ENCODE peak calls at places on chromosomes 13 and 19, in four cellular contexts. One of them, this sample, is unnamed. For H3K27me3, the result is how much of the 10 kb centered on the place peaks cover.

GRCh38 chr19:20664917-20665781 is 3.8 kb upstream of the ZNF626 start:
- DNase-seq in gastrocnemius medialis: no peak
- DNase-seq in aorta: peak
- DNase-seq in CD8-positive, alpha-beta memory T cell: no peak
- DNase-seq in this sample: no peak

GRCh38 chr19:367963-368623 is 23.5 kb upstream of the MIER2 start:
- DNase-seq in gastrocnemius medialis: no peak
- DNase-seq in aorta: peak
- DNase-seq in CD8-positive, alpha-beta memory T cell: no peak
- DNase-seq in this sample: no peak

GRCh38 chr13:111512707-111513106 is 192.3 kb downstream of the TEX29 start:
- DNase-seq in gastrocnemius medialis: no peak
- DNase-seq in aorta: no peak
- DNase-seq in CD8-positive, alpha-beta memory T cell: no peak
- DNase-seq in this sample: no peak

GRCh38 chr13:75549262-75550158 is at the start of gene UCHL3:
- DNase-seq in gastrocnemius medialis: peak
- DNase-seq in aorta: peak
- DNase-seq in CD8-positive, alpha-beta memory T cell: peak
- DNase-seq in this sample: peak

GRCh38 chr19:5642204-5642603 is 19.3 kb downstream of the SAFB start:
- DNase-seq in gastrocnemius medialis: no peak
- DNase-seq in aorta: no peak
- DNase-seq in CD8-positive, alpha-beta memory T cell: no peak
- DNase-seq in this sample: no peak

GRCh38 chr19:33797821-33798633 is 1.4 kb downstream of the KCTD15 start:
- DNase-seq in gastrocnemius medialis: no peak
- DNase-seq in aorta: peak
- DNase-seq in CD8-positive, alpha-beta memory T cell: no peak
- DNase-seq in this sample: no peak

GRCh38 chr19:12194827-12195500 is 32.1 kb downstream of the ZNF136 start:
- DNase-seq in gastrocnemius medialis: peak
- DNase-seq in aorta: peak
- DNase-seq in CD8-positive, alpha-beta memory T cell: peak
- DNase-seq in this sample: peak

GRCh38 chr13:60230593-60230992 is 66.9 kb upstream of the DIAPH3 start:
- DNase-seq in gastrocnemius medialis: no peak
- DNase-seq in aorta: no peak
- DNase-seq in CD8-positive, alpha-beta memory T cell: no peak
- DNase-seq in this sample: no peak

GRCh38 chr13:93388701-93389100 is 162.1 kb downstream of the GPC6 start:
- DNase-seq in gastrocnemius medialis: no peak
- DNase-seq in aorta: no peak
- DNase-seq in CD8-positive, alpha-beta memory T cell: no peak
- DNase-seq in this sample: peak

GRCh38 chr19:42374826-42375376 is 15.2 kb downstream of the CNFN start:
- DNase-seq in gastrocnemius medialis: no peak
- DNase-seq in aorta: no peak
- DNase-seq in CD8-positive, alpha-beta memory T cell: no peak
- DNase-seq in this sample: no peak

GRCh38 chr13:79936368-79937136 is 404.4 kb downstream of the SPRY2 start:
- DNase-seq in gastrocnemius medialis: no peak
- DNase-seq in aorta: peak
- DNase-seq in CD8-positive, alpha-beta memory T cell: no peak
- DNase-seq in this sample: peak

GRCh38 chr19:39918183-39918651 is 16.2 kb downstream of the FCGBP start:
- DNase-seq in gastrocnemius medialis: no peak
- DNase-seq in aorta: no peak
- DNase-seq in CD8-positive, alpha-beta memory T cell: no peak
- DNase-seq in this sample: no peak

GRCh38 chr19:10636304-10636972 is 11.1 kb downstream of the SLC44A2 start:
- DNase-seq in gastrocnemius medialis: no peak
- DNase-seq in aorta: no peak
- DNase-seq in CD8-positive, alpha-beta memory T cell: no peak
- DNase-seq in this sample: no peak

DNA sequence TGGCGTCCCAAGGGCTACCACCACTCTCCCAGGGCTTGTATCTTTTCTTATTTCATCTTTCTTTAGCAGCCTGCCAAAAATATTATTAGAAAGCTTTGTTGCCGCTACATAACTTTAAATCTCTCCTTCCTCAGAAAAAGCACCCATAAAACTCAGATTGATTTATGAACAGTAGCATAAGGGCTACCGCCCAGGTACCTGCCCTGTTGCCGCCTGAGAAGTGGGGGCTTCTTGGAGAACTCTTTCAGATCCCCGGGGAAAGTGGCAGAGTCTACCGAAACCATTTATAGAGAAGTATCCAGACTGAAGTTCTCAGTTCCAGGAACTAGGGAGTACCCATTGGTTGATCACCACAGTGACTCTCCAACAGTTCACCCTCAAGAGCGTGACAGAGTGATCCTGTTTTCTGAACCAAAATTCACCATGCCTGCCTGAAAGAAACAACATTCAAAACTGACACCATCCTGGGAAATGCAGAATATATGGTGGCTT is 697 bp upstream of the N4BP2L1 start:
- DNase-seq in gastrocnemius medialis: no peak
- DNase-seq in aorta: no peak
- DNase-seq in CD8-positive, alpha-beta memory T cell: no peak
- DNase-seq in this sample: no peak
- H3K4me3 ChIP-seq in gastrocnemius medialis: peak
- H3K4me3 ChIP-seq in aorta: peak
- H3K4me3 ChIP-seq in CD8-positive, alpha-beta memory T cell: peak
- H3K4me3 ChIP-seq in this sample: peak

DNA sequence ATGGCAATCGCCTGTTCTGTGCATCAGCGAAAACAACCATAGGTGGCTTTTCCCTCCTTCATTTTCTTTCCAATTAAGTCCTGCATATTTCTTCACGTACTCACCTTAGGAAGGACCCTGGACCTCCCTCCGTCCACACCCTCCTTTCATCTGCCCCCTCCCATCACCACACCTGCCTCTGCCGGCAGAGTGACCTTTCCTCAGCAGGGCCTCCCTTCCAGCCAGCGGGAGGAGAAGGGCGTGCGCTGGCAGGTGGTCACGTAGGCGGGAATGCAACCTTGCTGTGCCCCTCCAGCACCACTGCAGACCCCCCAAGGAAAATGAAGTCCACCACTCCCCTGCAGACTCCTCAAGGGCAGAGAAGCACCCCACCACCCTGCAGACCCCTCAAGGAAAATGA is 61.1 kb downstream of the GSX1 start:
- DNase-seq in gastrocnemius medialis: no peak
- DNase-seq in aorta: no peak
- DNase-seq in CD8-positive, alpha-beta memory T cell: no peak
- DNase-seq in this sample: no peak
- H3K27me3 ChIP-seq in gastrocnemius medialis: under half
- H3K27me3 ChIP-seq in aorta: under half
- H3K27me3 ChIP-seq in CD8-positive, alpha-beta memory T cell: under half
- H3K27me3 ChIP-seq in this sample: under half

DNA sequence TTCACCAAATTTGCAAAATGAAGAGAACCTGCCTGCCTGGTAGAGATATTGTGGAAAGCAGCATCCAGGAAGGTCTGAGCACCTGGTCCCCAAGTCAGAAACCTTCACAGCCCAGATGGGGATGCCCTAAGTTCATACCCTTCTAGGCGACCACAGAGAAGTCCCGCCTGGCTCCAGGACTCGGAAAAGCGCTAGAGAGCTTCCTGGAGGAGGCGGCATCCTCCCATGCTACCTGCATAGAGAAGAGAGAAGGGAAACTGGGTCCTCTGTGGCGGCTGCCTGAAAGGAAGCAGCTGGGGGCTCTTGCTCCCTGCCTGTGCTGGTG is 22.2 kb upstream of the ZNF30 start:
- DNase-seq in gastrocnemius medialis: no peak
- DNase-seq in aorta: no peak
- DNase-seq in CD8-positive, alpha-beta memory T cell: no peak
- DNase-seq in this sample: no peak
- H3K4me3 ChIP-seq in gastrocnemius medialis: no peak
- H3K4me3 ChIP-seq in aorta: no peak
- H3K4me3 ChIP-seq in CD8-positive, alpha-beta memory T cell: no peak
- H3K4me3 ChIP-seq in this sample: no peak

GRCh38 chr13:78589206-78589605 is 14.1 kb downstream of the POU4F1 start:
- DNase-seq in gastrocnemius medialis: no peak
- DNase-seq in aorta: no peak
- DNase-seq in CD8-positive, alpha-beta memory T cell: no peak
- DNase-seq in this sample: no peak
- H3K27me3 ChIP-seq in gastrocnemius medialis: half or more
- H3K27me3 ChIP-seq in aorta: under half
- H3K27me3 ChIP-seq in CD8-positive, alpha-beta memory T cell: under half
- H3K27me3 ChIP-seq in this sample: under half

GRCh38 chr19:7469654-7470285 is 19.1 kb downstream of the PEX11G start:
- DNase-seq in gastrocnemius medialis: no peak
- DNase-seq in aorta: no peak
- DNase-seq in CD8-positive, alpha-beta memory T cell: no peak
- DNase-seq in this sample: no peak

GRCh38 chr19:7475665-7476064 is 13.2 kb downstream of the PEX11G start:
- DNase-seq in gastrocnemius medialis: no peak
- DNase-seq in aorta: no peak
- DNase-seq in CD8-positive, alpha-beta memory T cell: no peak
- DNase-seq in this sample: no peak

GRCh38 chr19:7470540-7471305 is 18.1 kb downstream of the PEX11G start:
- DNase-seq in gastrocnemius medialis: no peak
- DNase-seq in aorta: no peak
- DNase-seq in CD8-positive, alpha-beta memory T cell: no peak
- DNase-seq in this sample: no peak

GRCh38 chr19:7468840-7469239 is 20.0 kb downstream of the PEX11G start:
- DNase-seq in gastrocnemius medialis: no peak
- DNase-seq in aorta: no peak
- DNase-seq in CD8-positive, alpha-beta memory T cell: no peak
- DNase-seq in this sample: no peak

GRCh38 chr19:7471696-7472620 is 16.9 kb downstream of the PEX11G start:
- DNase-seq in gastrocnemius medialis: no peak
- DNase-seq in aorta: no peak
- DNase-seq in CD8-positive, alpha-beta memory T cell: no peak
- DNase-seq in this sample: no peak
- H3K4me3 ChIP-seq in gastrocnemius medialis: no peak
- H3K4me3 ChIP-seq in aorta: no peak
- H3K4me3 ChIP-seq in CD8-positive, alpha-beta memory T cell: no peak
- H3K4me3 ChIP-seq in this sample: no peak

GRCh38 chr13:23644527-23644926 is 74.3 kb downstream of the TNFRSF19 start:
- DNase-seq in gastrocnemius medialis: no peak
- DNase-seq in aorta: no peak
- DNase-seq in CD8-positive, alpha-beta memory T cell: no peak
- DNase-seq in this sample: no peak
- H3K27me3 ChIP-seq in gastrocnemius medialis: under half
- H3K27me3 ChIP-seq in aorta: under half
- H3K27me3 ChIP-seq in CD8-positive, alpha-beta memory T cell: under half
- H3K27me3 ChIP-seq in this sample: under half

GRCh38 chr19:18834644-18834984 is 2.9 kb downstream of the UPF1 start:
- DNase-seq in gastrocnemius medialis: no peak
- DNase-seq in aorta: no peak
- DNase-seq in CD8-positive, alpha-beta memory T cell: no peak
- DNase-seq in this sample: no peak
- H3K4me3 ChIP-seq in gastrocnemius medialis: peak
- H3K4me3 ChIP-seq in aorta: no peak
- H3K4me3 ChIP-seq in CD8-positive, alpha-beta memory T cell: peak
- H3K4me3 ChIP-seq in this sample: no peak

GRCh38 chr13:36131215-36131930 is at the start of gene DCLK1:
- DNase-seq in gastrocnemius medialis: peak
- DNase-seq in aorta: peak
- DNase-seq in CD8-positive, alpha-beta memory T cell: no peak
- DNase-seq in this sample: no peak
- H3K27me3 ChIP-seq in gastrocnemius medialis: under half
- H3K27me3 ChIP-seq in aorta: under half
- H3K27me3 ChIP-seq in CD8-positive, alpha-beta memory T cell: under half
- H3K27me3 ChIP-seq in this sample: under half

DNA sequence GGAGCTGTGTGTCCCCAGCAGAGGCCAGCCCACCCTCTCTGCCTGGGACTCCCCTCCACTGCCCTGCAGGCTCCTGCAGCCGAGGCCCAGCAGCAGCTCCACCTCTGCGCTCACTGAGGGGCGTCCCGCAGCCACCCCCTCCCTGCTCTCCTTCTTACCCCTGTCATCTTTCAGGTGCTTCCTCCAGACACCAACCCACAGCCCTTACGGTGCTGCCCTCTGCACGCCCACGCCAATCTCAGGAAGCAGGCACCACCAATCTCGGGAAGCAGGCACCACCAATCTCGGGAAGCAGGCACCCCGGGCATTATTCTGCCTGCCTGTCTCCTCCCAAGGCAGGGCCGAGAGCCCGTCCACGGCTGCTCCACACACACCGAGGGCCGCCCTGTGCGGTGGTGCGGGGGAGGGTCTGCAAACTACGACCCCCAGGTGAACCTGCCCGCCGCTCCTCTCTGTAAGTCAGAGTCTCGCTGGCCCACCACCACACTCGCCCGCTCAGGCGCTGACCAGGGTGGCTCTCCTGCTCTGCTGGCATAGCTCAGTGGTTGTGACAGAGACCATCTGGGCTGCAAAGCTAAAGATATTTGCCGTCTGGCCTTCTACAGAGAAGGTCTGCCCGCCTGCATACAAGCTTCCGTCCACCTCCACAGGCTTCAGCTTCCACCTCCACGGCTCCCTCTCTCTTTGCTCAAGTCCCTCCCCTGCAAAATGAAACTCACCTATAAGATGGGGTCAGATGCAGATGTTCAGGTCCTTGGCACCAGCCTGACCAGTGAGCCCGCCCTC is 2.9 kb downstream of the LSM7 start:
- DNase-seq in gastrocnemius medialis: no peak
- DNase-seq in aorta: no peak
- DNase-seq in CD8-positive, alpha-beta memory T cell: no peak
- DNase-seq in this sample: no peak
- H3K4me3 ChIP-seq in gastrocnemius medialis: no peak
- H3K4me3 ChIP-seq in aorta: no peak
- H3K4me3 ChIP-seq in CD8-positive, alpha-beta memory T cell: no peak
- H3K4me3 ChIP-seq in this sample: no peak

GRCh38 chr13:20174656-20175405 is 14.0 kb upstream of the GJA3 start:
- DNase-seq in gastrocnemius medialis: peak
- DNase-seq in aorta: peak
- DNase-seq in CD8-positive, alpha-beta memory T cell: no peak
- DNase-seq in this sample: peak

GRCh38 chr13:20170931-20171330 is 10.1 kb upstream of the GJA3 start:
- DNase-seq in gastrocnemius medialis: no peak
- DNase-seq in aorta: no peak
- DNase-seq in CD8-positive, alpha-beta memory T cell: no peak
- DNase-seq in this sample: no peak

GRCh38 chr13:20171364-20171763 is 10.5 kb upstream of the GJA3 start:
- DNase-seq in gastrocnemius medialis: no peak
- DNase-seq in aorta: no peak
- DNase-seq in CD8-positive, alpha-beta memory T cell: no peak
- DNase-seq in this sample: no peak

GRCh38 chr13:20175406-20175794 is 14.5 kb upstream of the GJA3 start:
- DNase-seq in gastrocnemius medialis: no peak
- DNase-seq in aorta: no peak
- DNase-seq in CD8-positive, alpha-beta memory T cell: no peak
- DNase-seq in this sample: no peak

GRCh38 chr13:20173121-20173746 is 12.4 kb upstream of the GJA3 start:
- DNase-seq in gastrocnemius medialis: no peak
- DNase-seq in aorta: no peak
- DNase-seq in CD8-positive, alpha-beta memory T cell: no peak
- DNase-seq in this sample: no peak
- H3K27me3 ChIP-seq in gastrocnemius medialis: under half
- H3K27me3 ChIP-seq in aorta: under half
- H3K27me3 ChIP-seq in CD8-positive, alpha-beta memory T cell: under half
- H3K27me3 ChIP-seq in this sample: under half

This sample was measured in kidney epithelial cell.